ENCODE peak calls at places on chromosomes 13 and 19, in four cellular contexts. One of them, this sample, is unnamed.

GRCh38 chr19:6070179-6071102 is 39.9 kb downstream of the RFX2 start:
- DNase-seq in GDM1: no peak
- DNase-seq in breast epithelium: no peak
- DNase-seq in kidney epithelial cell: no peak
- DNase-seq in this sample: no peak

GRCh38 chr13:113999618-113999910 is 25.7 kb upstream of the C13orf46 start:
- DNase-seq in GDM1: no peak
- DNase-seq in kidney epithelial cell: no peak
- DNase-seq in breast epithelium: no peak
- DNase-seq in this sample: no peak

GRCh38 chr13:80040219-80040976 is 300.5 kb downstream of the SPRY2 start:
- DNase-seq in GDM1: no peak
- DNase-seq in breast epithelium: no peak
- DNase-seq in kidney epithelial cell: peak; percentile 99
- DNase-seq in this sample: no peak

GRCh38 chr19:43939557-43940260 is 4.6 kb upstream of the ZNF45 start:
- DNase-seq in breast epithelium: no peak
- DNase-seq in kidney epithelial cell: no peak
- DNase-seq in GDM1: no peak
- DNase-seq in this sample: no peak

GRCh38 chr13:48319458-48320395 is 16.2 kb downstream of the RB1 start:
- DNase-seq in kidney epithelial cell: no peak
- DNase-seq in breast epithelium: no peak
- DNase-seq in GDM1: no peak
- DNase-seq in this sample: no peak

GRCh38 chr13:20128459-20128927 is 32.4 kb downstream of the GJA3 start:
- DNase-seq in GDM1: no peak
- DNase-seq in breast epithelium: no peak
- DNase-seq in kidney epithelial cell: no peak
- DNase-seq in this sample: no peak

GRCh38 chr13:29562762-29563161 is 32.7 kb downstream of the SLC7A1 start:
- DNase-seq in breast epithelium: no peak
- DNase-seq in kidney epithelial cell: no peak
- DNase-seq in GDM1: no peak
- DNase-seq in this sample: no peak

GRCh38 chr13:99660101-99660500 is 158.8 kb downstream of the TM9SF2 start:
- DNase-seq in kidney epithelial cell: no peak
- DNase-seq in GDM1: no peak
- DNase-seq in breast epithelium: no peak
- DNase-seq in this sample: no peak

GRCh38 chr19:55599468-55600335 is at the start of the genes FIZ1 and ZNF524:
- DNase-seq in GDM1: peak; percentile 99
- DNase-seq in breast epithelium: peak; percentile 99
- DNase-seq in kidney epithelial cell: peak; percentile 82
- DNase-seq in this sample: peak; percentile 99

GRCh38 chr13:32501058-32501457 is 37.5 kb downstream of the N4BP2L2 start:
- DNase-seq in kidney epithelial cell: no peak
- DNase-seq in breast epithelium: no peak
- DNase-seq in GDM1: no peak
- DNase-seq in this sample: no peak

GRCh38 chr13:111323950-111324651 is 3.7 kb downstream of the TEX29 start:
- DNase-seq in breast epithelium: no peak
- DNase-seq in kidney epithelial cell: no peak
- DNase-seq in GDM1: no peak
- DNase-seq in this sample: no peak

GRCh38 chr19:1373534-1374249 is 10.0 kb upstream of the NDUFS7 start:
- DNase-seq in GDM1: no peak
- DNase-seq in kidney epithelial cell: no peak
- DNase-seq in breast epithelium: no peak
- DNase-seq in this sample: no peak

GRCh38 chr13:112881656-112882554 is 87.1 kb upstream of the MCF2L start:
- DNase-seq in kidney epithelial cell: no peak
- DNase-seq in breast epithelium: no peak
- DNase-seq in GDM1: no peak
- DNase-seq in this sample: no peak

GRCh38 chr19:14073232-14073924 is 792 bp downstream of the MISP3 start:
- DNase-seq in GDM1: peak; percentile 74
- DNase-seq in kidney epithelial cell: no peak
- DNase-seq in breast epithelium: peak; percentile 68
- DNase-seq in this sample: peak; percentile 76

GRCh38 chr13:93244918-93245280 is 18.3 kb downstream of the GPC6 start:
- DNase-seq in kidney epithelial cell: no peak
- DNase-seq in breast epithelium: no peak
- DNase-seq in GDM1: no peak
- DNase-seq in this sample: no peak

GRCh38 chr19:7211191-7211988 is 82.8 kb downstream of the INSR start:
- DNase-seq in kidney epithelial cell: no peak
- DNase-seq in breast epithelium: no peak
- DNase-seq in GDM1: no peak
- DNase-seq in this sample: no peak

GRCh38 chr13:111326621-111326965 is 6.2 kb downstream of the TEX29 start:
- DNase-seq in kidney epithelial cell: no peak
- DNase-seq in breast epithelium: no peak
- DNase-seq in GDM1: no peak
- DNase-seq in this sample: no peak

GRCh38 chr13:99986751-99987150 is 5.2 kb downstream of the ZIC2 start:
- DNase-seq in kidney epithelial cell: no peak
- DNase-seq in GDM1: no peak
- DNase-seq in breast epithelium: no peak
- DNase-seq in this sample: no peak

GRCh38 chr13:99140831-99141230 is 59.8 kb upstream of the UBAC2 start:
- DNase-seq in kidney epithelial cell: no peak
- DNase-seq in breast epithelium: no peak
- DNase-seq in GDM1: no peak
- DNase-seq in this sample: no peak

GRCh38 chr19:9309974-9310446 is 372 bp upstream of the ZNF699 start:
- DNase-seq in kidney epithelial cell: peak; percentile 52
- DNase-seq in breast epithelium: peak; percentile 89
- DNase-seq in GDM1: peak; percentile 91
- DNase-seq in this sample: peak; percentile 97

GRCh38 chr13:40987606-40988280 is 31.4 kb downstream of the ELF1 start:
- DNase-seq in breast epithelium: no peak
- DNase-seq in kidney epithelial cell: no peak
- DNase-seq in GDM1: no peak
- DNase-seq in this sample: no peak

GRCh38 chr13:69617587-69617986 is 490.0 kb upstream of the ATXN8OS start:
- DNase-seq in GDM1: no peak
- DNase-seq in kidney epithelial cell: no peak
- DNase-seq in breast epithelium: no peak
- DNase-seq in this sample: no peak

GRCh38 chr19:52943134-52943883 is 19.4 kb downstream of the ZNF816 start:
- DNase-seq in breast epithelium: no peak
- DNase-seq in GDM1: no peak
- DNase-seq in kidney epithelial cell: no peak
- DNase-seq in this sample: no peak

GRCh38 chr13:30791354-30791921 is 56.1 kb downstream of the ALOX5AP start:
- DNase-seq in GDM1: no peak
- DNase-seq in kidney epithelial cell: no peak
- DNase-seq in breast epithelium: no peak
- DNase-seq in this sample: no peak

GRCh38 chr13:75222031-75222430 is 259.9 kb downstream of the TBC1D4 start:
- DNase-seq in kidney epithelial cell: no peak
- DNase-seq in breast epithelium: no peak
- DNase-seq in GDM1: no peak
- DNase-seq in this sample: no peak

GRCh38 chr13:37369618-37370017 is 228.9 kb downstream of the POSTN start:
- DNase-seq in kidney epithelial cell: no peak
- DNase-seq in GDM1: no peak
- DNase-seq in breast epithelium: no peak
- DNase-seq in this sample: no peak

GRCh38 chr19:30229524-30230174 is 142.5 kb upstream of the ZNF536 start:
- DNase-seq in kidney epithelial cell: no peak
- DNase-seq in breast epithelium: no peak
- DNase-seq in GDM1: no peak
- DNase-seq in this sample: peak; percentile 59

GRCh38 chr13:71866173-71867091 is 572 bp downstream of the DACH1 start:
- DNase-seq in GDM1: no peak
- DNase-seq in breast epithelium: peak; percentile 51
- DNase-seq in kidney epithelial cell: no peak
- DNase-seq in this sample: peak; percentile 35

GRCh38 chr19:45467115-45467455 is 711 bp upstream of the FOSB start:
- DNase-seq in breast epithelium: no peak
- DNase-seq in kidney epithelial cell: no peak
- DNase-seq in GDM1: no peak
- DNase-seq in this sample: no peak

GRCh38 chr13:44116562-44117315 is 237.0 kb downstream of the LACC1 start:
- DNase-seq in breast epithelium: no peak
- DNase-seq in GDM1: peak; percentile 27
- DNase-seq in kidney epithelial cell: no peak
- DNase-seq in this sample: no peak

GRCh38 chr19:10604460-10604980 is 17.4 kb upstream of the AP1M2 start:
- DNase-seq in kidney epithelial cell: no peak
- DNase-seq in GDM1: no peak
- DNase-seq in breast epithelium: no peak
- DNase-seq in this sample: no peak